ENCODE peak calls at places on chromosomes 4 and X, in eight cellular contexts. One of them, this sample, is unnamed.

GRCh38 chr4:83128235-83128929 is 13.9 kb upstream of the PLAC8 start:
- DNase-seq in tibial nerve: no peak
- DNase-seq in cardiac muscle cell: peak; percentile 91
- DNase-seq in endodermal cell: no peak
- DNase-seq in mesothelial cell of epicardium: no peak
- DNase-seq in AG09309: peak; percentile 85
- DNase-seq in omental fat pad: no peak
- DNase-seq in tibial artery: no peak
- DNase-seq in this sample: no peak

GRCh38 chr4:8362483-8362882 is 78.0 kb downstream of the ACOX3 start:
- DNase-seq in tibial nerve: no peak
- DNase-seq in cardiac muscle cell: no peak
- DNase-seq in endodermal cell: no peak
- DNase-seq in mesothelial cell of epicardium: no peak
- DNase-seq in AG09309: peak; percentile 14
- DNase-seq in omental fat pad: no peak
- DNase-seq in tibial artery: no peak
- DNase-seq in this sample: no peak

GRCh38 chrX:9847071-9847470 is 60.8 kb downstream of the SHROOM2 start:
- DNase-seq in tibial nerve: no peak
- DNase-seq in cardiac muscle cell: peak; percentile 55
- DNase-seq in endodermal cell: no peak
- DNase-seq in mesothelial cell of epicardium: no peak
- DNase-seq in AG09309: peak; percentile 14
- DNase-seq in omental fat pad: no peak
- DNase-seq in tibial artery: no peak
- DNase-seq in this sample: no peak

GRCh38 chrX:39859991-39860861 is 237.5 kb downstream of the BCOR start:
- DNase-seq in tibial nerve: no peak
- DNase-seq in cardiac muscle cell: peak; percentile 78
- DNase-seq in endodermal cell: peak; percentile 93
- DNase-seq in mesothelial cell of epicardium: no peak
- DNase-seq in AG09309: no peak
- DNase-seq in omental fat pad: no peak
- DNase-seq in tibial artery: no peak
- DNase-seq in this sample: no peak

GRCh38 chr4:5940470-5941203 is 47.8 kb upstream of the CRMP1 start:
- DNase-seq in tibial nerve: no peak
- DNase-seq in cardiac muscle cell: peak; percentile 41
- DNase-seq in endodermal cell: peak; percentile 75
- DNase-seq in mesothelial cell of epicardium: no peak
- DNase-seq in AG09309: no peak
- DNase-seq in omental fat pad: no peak
- DNase-seq in tibial artery: no peak
- DNase-seq in this sample: no peak

GRCh38 chrX:148192547-148192946 is 211.4 kb downstream of the FMR1NB start:
- DNase-seq in tibial nerve: no peak
- DNase-seq in cardiac muscle cell: no peak
- DNase-seq in endodermal cell: no peak
- DNase-seq in mesothelial cell of epicardium: no peak
- DNase-seq in AG09309: no peak
- DNase-seq in omental fat pad: no peak
- DNase-seq in tibial artery: no peak
- DNase-seq in this sample: no peak

GRCh38 chr4:23887989-23888388 is 1.9 kb downstream of the PPARGC1A start:
- DNase-seq in tibial nerve: no peak
- DNase-seq in cardiac muscle cell: no peak
- DNase-seq in endodermal cell: peak; percentile 54
- DNase-seq in mesothelial cell of epicardium: no peak
- DNase-seq in AG09309: no peak
- DNase-seq in omental fat pad: no peak
- DNase-seq in tibial artery: no peak
- DNase-seq in this sample: no peak

GRCh38 chr4:77454858-77455257 is 150.8 kb upstream of the CXCL13 start:
- DNase-seq in tibial nerve: no peak
- DNase-seq in cardiac muscle cell: peak; percentile 13
- DNase-seq in endodermal cell: no peak
- DNase-seq in mesothelial cell of epicardium: no peak
- DNase-seq in AG09309: no peak
- DNase-seq in omental fat pad: no peak
- DNase-seq in tibial artery: no peak
- DNase-seq in this sample: no peak

GRCh38 chr4:38058186-38058585 is 98.0 kb downstream of the PTTG2 start:
- DNase-seq in tibial nerve: no peak
- DNase-seq in cardiac muscle cell: no peak
- DNase-seq in endodermal cell: no peak
- DNase-seq in mesothelial cell of epicardium: no peak
- DNase-seq in AG09309: no peak
- DNase-seq in omental fat pad: no peak
- DNase-seq in tibial artery: no peak
- DNase-seq in this sample: no peak

GRCh38 chr4:78621395-78621794 is 69.8 kb downstream of the ANXA3 start:
- DNase-seq in tibial nerve: no peak
- DNase-seq in cardiac muscle cell: no peak
- DNase-seq in endodermal cell: no peak
- DNase-seq in mesothelial cell of epicardium: no peak
- DNase-seq in AG09309: no peak
- DNase-seq in omental fat pad: no peak
- DNase-seq in tibial artery: no peak
- DNase-seq in this sample: no peak

GRCh38 chrX:103533428-103534216 is 14.3 kb upstream of the RAB40A start:
- DNase-seq in tibial nerve: peak; percentile 93
- DNase-seq in cardiac muscle cell: peak; percentile 84
- DNase-seq in endodermal cell: peak; percentile 94
- DNase-seq in mesothelial cell of epicardium: no peak
- DNase-seq in AG09309: no peak
- DNase-seq in omental fat pad: peak; percentile 96
- DNase-seq in tibial artery: peak; percentile 83
- DNase-seq in this sample: peak; percentile 87

GRCh38 chr4:183139058-183139740 is 40.1 kb downstream of the WWC2 start:
- DNase-seq in tibial nerve: no peak
- DNase-seq in cardiac muscle cell: no peak
- DNase-seq in endodermal cell: no peak
- DNase-seq in mesothelial cell of epicardium: no peak
- DNase-seq in AG09309: no peak
- DNase-seq in omental fat pad: no peak
- DNase-seq in tibial artery: no peak
- DNase-seq in this sample: no peak

GRCh38 chrX:70219938-70220764 is 14.3 kb upstream of the AWAT1 start:
- DNase-seq in tibial nerve: peak; percentile 5
- DNase-seq in cardiac muscle cell: peak; percentile 5
- DNase-seq in endodermal cell: peak; percentile 63
- DNase-seq in mesothelial cell of epicardium: no peak
- DNase-seq in AG09309: no peak
- DNase-seq in omental fat pad: no peak
- DNase-seq in tibial artery: peak; percentile 56
- DNase-seq in this sample: no peak

GRCh38 chrX:2484721-2485459 is 15.9 kb downstream of the DHRSX start:
- DNase-seq in tibial nerve: peak; percentile 32
- DNase-seq in cardiac muscle cell: peak; percentile 69
- DNase-seq in endodermal cell: peak; percentile 62
- DNase-seq in mesothelial cell of epicardium: no peak
- DNase-seq in AG09309: no peak
- DNase-seq in omental fat pad: no peak
- DNase-seq in tibial artery: peak; percentile 33
- DNase-seq in this sample: no peak

GRCh38 chr4:114302472-114302871 is 296.1 kb upstream of the UGT8 start:
- DNase-seq in tibial nerve: no peak
- DNase-seq in cardiac muscle cell: no peak
- DNase-seq in endodermal cell: no peak
- DNase-seq in mesothelial cell of epicardium: no peak
- DNase-seq in AG09309: no peak
- DNase-seq in omental fat pad: no peak
- DNase-seq in tibial artery: no peak
- DNase-seq in this sample: no peak

GRCh38 chrX:18368402-18368801 is 13.9 kb upstream of the SCML2 start:
- DNase-seq in tibial nerve: no peak
- DNase-seq in cardiac muscle cell: no peak
- DNase-seq in endodermal cell: no peak
- DNase-seq in mesothelial cell of epicardium: no peak
- DNase-seq in AG09309: no peak
- DNase-seq in omental fat pad: no peak
- DNase-seq in tibial artery: no peak
- DNase-seq in this sample: no peak

GRCh38 chr4:71415491-71415890 is 76.7 kb downstream of the SLC4A4 start:
- DNase-seq in tibial nerve: no peak
- DNase-seq in cardiac muscle cell: no peak
- DNase-seq in endodermal cell: no peak
- DNase-seq in mesothelial cell of epicardium: no peak
- DNase-seq in AG09309: no peak
- DNase-seq in omental fat pad: no peak
- DNase-seq in tibial artery: no peak
- DNase-seq in this sample: no peak
- TF ChIP-seq CTCF in tibial nerve: no peak
- TF ChIP-seq CTCF in cardiac muscle cell: no peak
- TF ChIP-seq CTCF in endodermal cell: no peak
- TF ChIP-seq CTCF in mesothelial cell of epicardium: no peak
- TF ChIP-seq CTCF in AG09309: no peak
- TF ChIP-seq CTCF in omental fat pad: no peak
- TF ChIP-seq CTCF in tibial artery: no peak
- TF ChIP-seq CTCF in this sample: no peak

GRCh38 chr4:140427104-140427918 is at the start of gene CLGN:
- DNase-seq in tibial nerve: peak; percentile 7
- DNase-seq in cardiac muscle cell: peak; percentile 53
- DNase-seq in endodermal cell: peak; percentile 97
- DNase-seq in mesothelial cell of epicardium: peak; percentile 83
- DNase-seq in AG09309: no peak
- DNase-seq in omental fat pad: no peak
- DNase-seq in tibial artery: peak; percentile 21
- DNase-seq in this sample: peak; percentile 61

GRCh38 chr4:140423106-140423505 is 4.3 kb downstream of the CLGN start:
- DNase-seq in tibial nerve: no peak
- DNase-seq in cardiac muscle cell: no peak
- DNase-seq in endodermal cell: no peak
- DNase-seq in mesothelial cell of epicardium: no peak
- DNase-seq in AG09309: no peak
- DNase-seq in omental fat pad: no peak
- DNase-seq in tibial artery: no peak
- DNase-seq in this sample: no peak

GRCh38 chr4:140427919-140428471 is 547 bp upstream of the CLGN start:
- DNase-seq in tibial nerve: no peak
- DNase-seq in cardiac muscle cell: peak; percentile 10
- DNase-seq in endodermal cell: no peak
- DNase-seq in mesothelial cell of epicardium: no peak
- DNase-seq in AG09309: no peak
- DNase-seq in omental fat pad: no peak
- DNase-seq in tibial artery: no peak
- DNase-seq in this sample: no peak

GRCh38 chr4:140426610-140427103 is 791 bp downstream of the CLGN start:
- DNase-seq in tibial nerve: no peak
- DNase-seq in cardiac muscle cell: peak; percentile 3
- DNase-seq in endodermal cell: no peak
- DNase-seq in mesothelial cell of epicardium: no peak
- DNase-seq in AG09309: no peak
- DNase-seq in omental fat pad: no peak
- DNase-seq in tibial artery: no peak
- DNase-seq in this sample: peak; percentile 41
- TF ChIP-seq CTCF in tibial nerve: no peak
- TF ChIP-seq CTCF in cardiac muscle cell: no peak
- TF ChIP-seq CTCF in endodermal cell: peak; percentile 45
- TF ChIP-seq CTCF in mesothelial cell of epicardium: no peak
- TF ChIP-seq CTCF in AG09309: no peak
- TF ChIP-seq CTCF in omental fat pad: no peak
- TF ChIP-seq CTCF in tibial artery: no peak
- TF ChIP-seq CTCF in this sample: no peak

GRCh38 chrX:43121637-43122036 is 343.7 kb upstream of the PPP1R2C start:
- DNase-seq in tibial nerve: no peak
- DNase-seq in cardiac muscle cell: peak; percentile 2
- DNase-seq in endodermal cell: peak; percentile 43
- DNase-seq in mesothelial cell of epicardium: no peak
- DNase-seq in AG09309: no peak
- DNase-seq in omental fat pad: no peak
- DNase-seq in tibial artery: no peak
- DNase-seq in this sample: no peak
- TF ChIP-seq CTCF in tibial nerve: no peak
- TF ChIP-seq CTCF in cardiac muscle cell: no peak
- TF ChIP-seq CTCF in endodermal cell: peak; percentile 64
- TF ChIP-seq CTCF in mesothelial cell of epicardium: no peak
- TF ChIP-seq CTCF in AG09309: no peak
- TF ChIP-seq CTCF in omental fat pad: no peak
- TF ChIP-seq CTCF in tibial artery: no peak
- TF ChIP-seq CTCF in this sample: no peak

GRCh38 chr4:176277162-176277904 is 8.3 kb upstream of the ASB5 start:
- DNase-seq in tibial nerve: no peak
- DNase-seq in cardiac muscle cell: peak; percentile 74
- DNase-seq in endodermal cell: peak; percentile 83
- DNase-seq in mesothelial cell of epicardium: no peak
- DNase-seq in AG09309: peak; percentile 25
- DNase-seq in omental fat pad: no peak
- DNase-seq in tibial artery: peak; percentile 54
- DNase-seq in this sample: no peak
- TF ChIP-seq CTCF in tibial nerve: no peak
- TF ChIP-seq CTCF in cardiac muscle cell: peak; percentile 67
- TF ChIP-seq CTCF in endodermal cell: peak; percentile 76
- TF ChIP-seq CTCF in mesothelial cell of epicardium: no peak
- TF ChIP-seq CTCF in AG09309: peak; percentile 69
- TF ChIP-seq CTCF in omental fat pad: no peak
- TF ChIP-seq CTCF in tibial artery: peak; percentile 45
- TF ChIP-seq CTCF in this sample: no peak

DNA sequence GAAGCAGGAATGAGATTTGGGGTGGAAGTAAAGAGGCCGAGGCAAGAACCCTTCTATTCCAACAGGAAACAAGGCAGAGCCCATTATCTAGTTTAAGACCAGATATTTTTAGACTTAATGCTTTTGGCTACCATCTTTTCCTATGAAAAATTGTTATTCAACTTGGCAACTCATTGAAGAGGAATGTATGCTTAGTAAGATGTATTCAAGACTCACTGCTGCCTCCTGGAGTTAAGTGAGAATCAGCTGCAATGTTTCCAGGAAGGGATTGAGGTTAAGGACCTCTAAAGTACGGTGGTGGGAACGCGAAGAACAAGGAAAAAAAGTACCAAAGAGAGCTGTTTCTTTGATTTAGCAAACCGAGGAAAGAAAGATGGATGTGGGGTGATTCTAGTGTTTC is 89.1 kb downstream of the RAPGEF2 start:
- DNase-seq in tibial nerve: no peak
- DNase-seq in cardiac muscle cell: peak; percentile 59
- DNase-seq in endodermal cell: peak; percentile 62
- DNase-seq in mesothelial cell of epicardium: no peak
- DNase-seq in AG09309: peak; percentile 45
- DNase-seq in omental fat pad: no peak
- DNase-seq in tibial artery: no peak
- DNase-seq in this sample: no peak
- TF ChIP-seq CTCF in tibial nerve: no peak
- TF ChIP-seq CTCF in cardiac muscle cell: peak; percentile 45
- TF ChIP-seq CTCF in endodermal cell: peak; percentile 80
- TF ChIP-seq CTCF in mesothelial cell of epicardium: no peak
- TF ChIP-seq CTCF in AG09309: peak; percentile 61
- TF ChIP-seq CTCF in omental fat pad: no peak
- TF ChIP-seq CTCF in tibial artery: no peak
- TF ChIP-seq CTCF in this sample: no peak

DNA sequence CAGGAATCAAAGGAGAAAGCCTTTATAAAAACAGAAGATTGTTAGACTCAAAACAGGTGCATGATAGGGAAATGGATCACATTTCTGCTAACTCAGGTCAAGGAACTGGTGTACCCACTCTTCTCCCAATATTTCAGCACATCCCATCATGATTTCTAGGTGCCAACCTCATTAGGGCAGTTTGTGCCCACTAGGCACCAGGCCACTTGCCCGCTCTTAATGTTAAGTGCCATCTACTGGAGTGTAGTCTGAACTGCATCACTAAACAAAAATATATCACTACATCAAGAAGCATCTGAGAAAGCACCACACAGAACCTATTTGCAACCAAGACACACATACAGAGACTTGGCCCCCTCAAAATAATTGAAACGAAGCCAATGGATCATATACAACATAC is 140.4 kb upstream of the GRID2 start:
- DNase-seq in tibial nerve: no peak
- DNase-seq in cardiac muscle cell: peak; percentile 6
- DNase-seq in endodermal cell: no peak
- DNase-seq in mesothelial cell of epicardium: no peak
- DNase-seq in AG09309: no peak
- DNase-seq in omental fat pad: no peak
- DNase-seq in tibial artery: no peak
- DNase-seq in this sample: no peak
- TF ChIP-seq CTCF in tibial nerve: no peak
- TF ChIP-seq CTCF in cardiac muscle cell: peak; percentile 23
- TF ChIP-seq CTCF in endodermal cell: peak; percentile 66
- TF ChIP-seq CTCF in mesothelial cell of epicardium: no peak
- TF ChIP-seq CTCF in AG09309: peak; percentile 8
- TF ChIP-seq CTCF in omental fat pad: no peak
- TF ChIP-seq CTCF in tibial artery: no peak
- TF ChIP-seq CTCF in this sample: no peak